ENCODE peak calls at places on chromosome 15, in seven cellular contexts. A is natural killer cell, U is activated gamma-delta T cell treated with Interleukin-2 at 50 U/mL for 16 hours, K is endothelial cell, S is T-helper 9 cell, I is caudate nucleus, L is M059J. N is an unnamed sample.

GRCh38 chr15:42069496-42070275 is 24.7 kb downstream of the PLA2G4D start:
- DNase-seq in L (no peak), I (no peak), U (no peak), K (no peak), A (no peak), S (no peak), N (no peak)

GRCh38 chr15:62063851-62064635 is 2.7 kb upstream of the C2CD4A start:
- DNase-seq in L (peak), A (no peak), I (no peak), U (no peak), S (no peak), K (no peak), N (no peak)

GRCh38 chr15:74053941-74054529 is 28.3 kb downstream of the GOLGA6A start:
- DNase-seq in L (peak), I (peak), S (peak), K (peak), U (peak), A (no peak), N (peak)

GRCh38 chr15:41105348-41106334 is 10.4 kb downstream of the INO80 start:
- DNase-seq in A (no peak), K (no peak), U (no peak), I (no peak), L (peak), S (no peak), N (no peak)

GRCh38 chr15:91289324-91289723 is 189.3 kb downstream of the SV2B start:
- DNase-seq in U (no peak), L (no peak), A (no peak), K (peak), S (no peak), I (no peak), N (peak)

GRCh38 chr15:71185706-71186105 is 70.4 kb downstream of the THSD4 start:
- DNase-seq in U (no peak), S (no peak), I (no peak), L (no peak), K (no peak), A (no peak), N (no peak)

GRCh38 chr15:70701891-70702568 is 61.3 kb downstream of the UACA start:
- DNase-seq in S (no peak), L (peak), U (no peak), K (no peak), A (no peak), I (peak), N (no peak)

GRCh38 chr15:49331951-49332350 is 91.1 kb upstream of the FGF7 start:
- DNase-seq in S (no peak), A (no peak), K (no peak), U (no peak), I (no peak), L (no peak), N (no peak)

GRCh38 chr15:40456299-40456712 is 14.5 kb upstream of the CHST14 start:
- DNase-seq in S (no peak), I (no peak), A (no peak), L (no peak), U (no peak), K (no peak), N (no peak)

GRCh38 chr15:51180009-51180408 is 85.3 kb upstream of the TNFAIP8L3 start:
- DNase-seq in I (no peak), S (no peak), U (no peak), L (no peak), A (no peak), K (no peak), N (no peak)

GRCh38 chr15:101540480-101541239 is 51.2 kb upstream of the PCSK6 start:
- DNase-seq in S (no peak), A (no peak), L (peak), I (no peak), U (no peak), K (no peak), N (no peak)

GRCh38 chr15:66850078-66850991 is 148.3 kb downstream of the SMAD6 start:
- DNase-seq in K (no peak), U (no peak), L (no peak), S (no peak), I (no peak), A (no peak), N (peak)

GRCh38 chr15:45183001-45183400 is 4.8 kb downstream of the SHF start:
- DNase-seq in A (no peak), L (no peak), S (no peak), U (no peak), K (no peak), I (no peak), N (no peak)

GRCh38 chr15:40010681-40011080 is 28.3 kb downstream of the SRP14 start:
- DNase-seq in U (no peak), A (no peak), K (no peak), S (no peak), I (no peak), L (no peak), N (no peak)

GRCh38 chr15:68209272-68209671 is 4.1 kb upstream of the CALML4 start:
- DNase-seq in U (no peak), S (no peak), K (no peak), A (no peak), L (no peak), I (no peak), N (no peak)

GRCh38 chr15:73414876-73415275 is 28.1 kb upstream of the REC114 start:
- DNase-seq in I (no peak), A (no peak), L (no peak), S (no peak), K (no peak), U (no peak), N (no peak)

GRCh38 chr15:60656041-60656440 is 177.1 kb upstream of the ICE2 start:
- DNase-seq in I (no peak), U (no peak), L (no peak), K (peak), S (no peak), A (no peak), N (no peak)

GRCh38 chr15:40999190-40999589 is 45.9 kb downstream of the CHAC1 start:
- DNase-seq in S (no peak), K (no peak), A (no peak), I (no peak), L (peak), U (no peak), N (no peak)

GRCh38 chr15:49991587-49991986 is 127.4 kb downstream of the ATP8B4 start:
- DNase-seq in U (no peak), S (no peak), K (no peak), A (no peak), I (no peak), L (no peak), N (no peak)

GRCh38 chr15:58228708-58229107 is 90.5 kb downstream of the AQP9 start:
- DNase-seq in A (no peak), L (peak), K (peak), S (no peak), I (no peak), U (no peak), N (no peak)

GRCh38 chr15:40595219-40595618 is 1.2 kb downstream of the KNL1 start:
- DNase-seq in L (no peak), U (no peak), K (no peak), S (no peak), A (no peak), I (no peak), N (no peak)

N was measured in CD14-positive monocyte.